ENCODE peak calls at places on chromosomes 7 and 10, in five cellular contexts. I, H, G, V and Y are unnamed samples.
A peak's percentile ranks its signal among the peaks of the same experiment; 100 is the strongest.

GRCh38 chr10:83357627-83358026 is 781.7 kb upstream of the GHITM start:
- DNase-seq in I (no peak), H (no peak), G (no peak), V (no peak), Y (no peak)

GRCh38 chr10:79299397-79300370 is 47.6 kb upstream of the PPIF start:
- DNase-seq in I (no peak), H (peak; percentile 41), G (no peak), V (no peak), Y (no peak)

GRCh38 chr10:78375854-78376785 is 342.5 kb downstream of the RPS24 start:
- DNase-seq in I (no peak), H (no peak), G (no peak), V (no peak), Y (no peak)

GRCh38 chr10:6148908-6149307 is 53.8 kb upstream of the PFKFB3 start:
- DNase-seq in I (no peak), H (no peak), G (no peak), V (no peak), Y (no peak)

GRCh38 chr10:11538834-11539190 is 72.6 kb downstream of the USP6NL start:
- DNase-seq in I (no peak), H (no peak), G (no peak), V (no peak), Y (no peak)

GRCh38 chr7:1706721-1707613 is 36.9 kb downstream of the ELFN1 start:
- DNase-seq in I (no peak), H (no peak), G (no peak), V (no peak), Y (no peak)

GRCh38 chr7:125316451-125316850 is 386.8 kb upstream of the POT1 start:
- DNase-seq in I (no peak), H (no peak), G (no peak), V (no peak), Y (no peak)

GRCh38 chr7:130831817-130832481 is 97.9 kb upstream of the KLF14 start:
- DNase-seq in I (no peak), H (no peak), G (peak; percentile 30), V (no peak), Y (no peak)

GRCh38 chr10:19845963-19846362 is 29.7 kb downstream of the PLXDC2 start:
- DNase-seq in I (no peak), H (no peak), G (no peak), V (no peak), Y (no peak)

GRCh38 chr7:128067983-128068382 is 36.7 kb upstream of the LRRC4 start:
- DNase-seq in I (no peak), H (no peak), G (no peak), V (no peak), Y (no peak)